ENCODE peak calls at places on chromosomes 3 and 15, in nine cellular contexts. B is WERI-Rb-1, U is SJSA1, I is neural progenitor cell, Q is fibroblast of lung, H is tibial artery, G is PC-3, C is IMR-90, F is HepG2. R is an unnamed sample.

GRCh38 chr15:69156726-69157381 is 3.6 kb upstream of the GLCE start:
- DNase-seq in B (peak; percentile 86), U (no peak), I (no peak), Q (no peak), H (no peak), G (no peak), C (no peak), F (no peak), R (no peak)

GRCh38 chr15:90154861-90155626 is 46.1 kb upstream of the SEMA4B start:
- DNase-seq in B (no peak), U (peak; percentile 78), I (no peak), Q (peak; percentile 89), H (no peak), G (peak; percentile 97), C (peak; percentile 95), F (peak; percentile 80), R (peak; percentile 89)

GRCh38 chr3:20022954-20023644 is 11.0 kb upstream of the PP2D1 start:
- DNase-seq in B (no peak), U (no peak), I (no peak), Q (no peak), H (no peak), G (no peak), C (no peak), F (no peak), R (no peak)

GRCh38 chr3:40397129-40397528 is 10.1 kb downstream of the ENTPD3 start:
- DNase-seq in B (no peak), U (no peak), I (no peak), Q (no peak), H (no peak), G (no peak), C (no peak), F (no peak), R (no peak)

GRCh38 chr15:64507293-64507802 is 47.0 kb downstream of the ZNF609 start:
- DNase-seq in B (peak; percentile 80), U (no peak), I (peak; percentile 14), Q (peak; percentile 89), H (peak; percentile 77), G (no peak), C (peak; percentile 92), F (peak; percentile 36), R (no peak)

GRCh38 chr3:124992041-124992440 is 57.5 kb upstream of the MUC13 start:
- DNase-seq in B (no peak), U (no peak), I (no peak), Q (no peak), H (no peak), G (no peak), C (no peak), F (peak; percentile 70), R (no peak)

GRCh38 chr3:48347500-48347899 is 14.0 kb upstream of the SPINK8 start:
- DNase-seq in B (no peak), U (no peak), I (no peak), Q (no peak), H (no peak), G (no peak), C (no peak), F (no peak), R (no peak)

GRCh38 chr3:45976191-45977091 is 19.2 kb downstream of the FYCO1 start:
- DNase-seq in B (no peak), U (no peak), I (no peak), Q (no peak), H (no peak), G (no peak), C (no peak), F (no peak), R (no peak)

GRCh38 chr15:40046721-40047412 is 7.9 kb upstream of the SRP14 start:
- DNase-seq in B (no peak), U (no peak), I (no peak), Q (peak; percentile 74), H (no peak), G (peak; percentile 89), C (peak; percentile 84), F (no peak), R (no peak)

GRCh38 chr3:197010556-197011351 is 18.9 kb downstream of the MELTF start:
- DNase-seq in B (no peak), U (no peak), I (no peak), Q (no peak), H (no peak), G (no peak), C (no peak), F (no peak), R (no peak)

GRCh38 chr15:71810256-71811035 is at the start of gene NR2E3:
- DNase-seq in B (peak; percentile 60), U (peak; percentile 37), I (no peak), Q (no peak), H (no peak), G (no peak), C (no peak), F (no peak), R (no peak)

GRCh38 chr3:151393961-151394360 is 9.4 kb upstream of the P2RY12 start:
- DNase-seq in B (no peak), U (no peak), I (no peak), Q (no peak), H (no peak), G (no peak), C (no peak), F (no peak), R (no peak)

GRCh38 chr3:119195911-119196310 is 22.5 kb downstream of the UPK1B start:
- DNase-seq in B (no peak), U (no peak), I (no peak), Q (no peak), H (no peak), G (peak; percentile 22), C (peak; percentile 61), F (no peak), R (no peak)

GRCh38 chr3:141331370-141332318 is 36.7 kb upstream of the ZBTB38 start:
- DNase-seq in B (no peak), U (peak; percentile 82), I (no peak), Q (peak; percentile 95), H (peak; percentile 85), G (peak; percentile 81), C (peak; percentile 99), F (peak; percentile 53), R (peak; percentile 95)

GRCh38 chr3:129575987-129576364 is 30.5 kb downstream of the PLXND1 start:
- DNase-seq in B (no peak), U (no peak), I (peak; percentile 42), Q (no peak), H (no peak), G (no peak), C (no peak), F (no peak), R (no peak)

GRCh38 chr3:21390856-21391255 is 360.2 kb downstream of the ZNF385D start:
- DNase-seq in B (no peak), U (no peak), I (no peak), Q (no peak), H (no peak), G (no peak), C (no peak), F (no peak), R (no peak)

GRCh38 chr3:194688207-194688711 is 2.6 kb downstream of the FAM43A start:
- DNase-seq in B (no peak), U (peak; percentile 49), I (peak; percentile 49), Q (peak; percentile 20), H (peak; percentile 28), G (peak; percentile 33), C (peak; percentile 23), F (peak; percentile 38), R (peak; percentile 62)
- H3K4me3 ChIP-seq in B (no peak overlapping the region), U (no peak overlapping the region), I (peak overlapping the region; percentile 60), Q (peak overlapping the region; percentile 90), H (peak overlapping the region; percentile 59), G (peak overlapping the region; percentile 93), C (peak overlapping the region; percentile 61), F (no peak overlapping the region), R (peak overlapping the region; percentile 72)

GRCh38 chr15:22227961-22228762 is 147.8 kb downstream of the OR4M2 start:
- DNase-seq in B (no peak), U (no peak), I (no peak), Q (no peak), H (no peak), G (no peak), C (no peak), F (no peak), R (no peak)
- H3K9me3 ChIP-seq in B (no peaks in the 10 kb centered on the region), U (no peaks in the 10 kb centered on the region), I (peaks cover 63% of the 10 kb centered on the region), Q (peaks cover 8% of the 10 kb centered on the region), H (no peaks in the 10 kb centered on the region), G (peaks cover 27% of the 10 kb centered on the region), C (peaks cover 50% of the 10 kb centered on the region), F (no peaks in the 10 kb centered on the region), R (no peaks in the 10 kb centered on the region)

GRCh38 chr15:42108189-42108588 is 13.8 kb upstream of the PLA2G4D start:
- DNase-seq in B (no peak), U (no peak), I (no peak), Q (no peak), H (no peak), G (no peak), C (no peak), F (no peak), R (no peak)

GRCh38 chr15:42107483-42107882 is 13.1 kb upstream of the PLA2G4D start:
- DNase-seq in B (no peak), U (no peak), I (no peak), Q (no peak), H (no peak), G (no peak), C (no peak), F (no peak), R (peak; percentile 9)

GRCh38 chr15:42108808-42109207 is 14.4 kb upstream of the PLA2G4D start:
- DNase-seq in B (no peak), U (no peak), I (no peak), Q (no peak), H (no peak), G (no peak), C (no peak), F (no peak), R (no peak)

GRCh38 chr15:42110367-42110766 is 16.0 kb upstream of the PLA2G4D start:
- DNase-seq in B (no peak), U (no peak), I (no peak), Q (no peak), H (no peak), G (no peak), C (no peak), F (no peak), R (no peak)

DNA sequence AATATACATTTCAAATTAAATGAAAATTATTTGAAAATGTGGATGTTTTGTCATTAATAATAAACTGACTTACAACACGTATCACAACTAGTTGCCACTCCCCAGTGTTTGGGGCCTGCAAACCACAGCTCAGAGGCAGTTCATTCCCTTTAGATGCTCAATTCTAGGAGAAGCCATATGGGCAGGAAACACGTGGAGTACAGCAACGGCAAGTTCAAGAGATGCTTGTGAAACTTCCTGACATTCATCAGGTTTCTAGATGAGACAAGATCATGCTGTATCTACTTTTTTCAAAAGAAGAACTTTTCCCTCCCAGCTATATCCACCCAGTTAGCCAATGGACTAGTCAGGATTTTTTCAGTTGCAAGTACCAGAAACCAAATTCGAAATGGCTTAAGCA is 17.6 kb upstream of the PLA2G4D start:
- DNase-seq in B (no peak), U (no peak), I (no peak), Q (no peak), H (no peak), G (no peak), C (no peak), F (no peak), R (no peak)
- H3K27me3 ChIP-seq in B (no peaks in the 10 kb centered on the region), U (no peaks in the 10 kb centered on the region), I (no peaks in the 10 kb centered on the region), Q (peaks cover 15% of the 10 kb centered on the region), H (no peaks in the 10 kb centered on the region), G (no peaks in the 10 kb centered on the region), C (peaks cover 32% of the 10 kb centered on the region), F (no peaks in the 10 kb centered on the region), R (no peaks in the 10 kb centered on the region)

DNA sequence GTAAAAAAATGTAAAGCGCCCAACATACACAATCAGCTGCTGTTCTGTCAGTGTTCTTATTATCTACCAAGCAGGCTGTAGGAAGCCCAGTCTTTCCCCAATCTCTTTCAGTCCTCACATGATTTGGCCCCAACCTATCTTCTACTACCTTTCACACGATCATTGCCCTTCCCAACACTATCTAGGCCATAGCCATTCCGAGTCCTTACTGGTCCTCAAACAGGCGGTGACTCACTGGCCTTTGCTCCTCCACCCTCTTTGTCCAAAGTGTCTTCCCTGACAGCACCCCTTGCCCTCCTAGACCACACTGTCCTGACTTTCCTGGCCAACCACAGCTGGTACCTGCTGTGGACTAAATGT is 881 bp upstream of the RFT1 start:
- DNase-seq in B (no peak), U (no peak), I (no peak), Q (no peak), H (no peak), G (no peak), C (no peak), F (peak; percentile 39), R (no peak)
- H3K4me3 ChIP-seq in B (peak overlapping the region; percentile 84), U (no peak overlapping the region), I (peak overlapping the region; percentile 96), Q (peak overlapping the region; percentile 98), H (no peak overlapping the region), G (peak overlapping the region; percentile 96), C (no peak overlapping the region), F (peak overlapping the region; percentile 99), R (peak overlapping the region; percentile 93)